ENCODE peak calls at places on chromosomes 3 and 15, in five cellular contexts. One of them, this sample, is unnamed.

GRCh38 chr15:81312790-81313543 is 11.0 kb downstream of the STARD5 start:
- DNase-seq in heart right ventricle: peak
- DNase-seq in astrocyte: peak
- DNase-seq in GM20000: no peak
- DNase-seq in left ventricle myocardium inferior: peak
- DNase-seq in this sample: no peak

GRCh38 chr3:14797731-14798130 is 21.0 kb upstream of the FGD5 start:
- DNase-seq in astrocyte: no peak
- DNase-seq in heart right ventricle: no peak
- DNase-seq in left ventricle myocardium inferior: no peak
- DNase-seq in GM20000: no peak
- DNase-seq in this sample: no peak

GRCh38 chr3:97559398-97559797 is 205.2 kb upstream of the ARL6 start:
- DNase-seq in left ventricle myocardium inferior: no peak
- DNase-seq in heart right ventricle: no peak
- DNase-seq in astrocyte: no peak
- DNase-seq in GM20000: no peak
- DNase-seq in this sample: no peak

GRCh38 chr15:75966073-75966472 is 46.2 kb downstream of the NRG4 start:
- DNase-seq in GM20000: no peak
- DNase-seq in astrocyte: peak
- DNase-seq in heart right ventricle: no peak
- DNase-seq in left ventricle myocardium inferior: no peak
- DNase-seq in this sample: no peak

GRCh38 chr3:21705769-21706168 is 45.2 kb downstream of the ZNF385D start:
- DNase-seq in heart right ventricle: peak
- DNase-seq in left ventricle myocardium inferior: peak
- DNase-seq in astrocyte: peak
- DNase-seq in GM20000: no peak
- DNase-seq in this sample: no peak

GRCh38 chr3:14047841-14048240 is 76.8 kb downstream of the CHCHD4 start:
- DNase-seq in astrocyte: no peak
- DNase-seq in heart right ventricle: no peak
- DNase-seq in GM20000: no peak
- DNase-seq in left ventricle myocardium inferior: no peak
- DNase-seq in this sample: no peak

GRCh38 chr3:11944052-11944673 is 60.0 kb upstream of the SYN2 start:
- DNase-seq in left ventricle myocardium inferior: no peak
- DNase-seq in GM20000: no peak
- DNase-seq in heart right ventricle: no peak
- DNase-seq in astrocyte: no peak
- DNase-seq in this sample: no peak

GRCh38 chr3:192866804-192867203 is 50.9 kb downstream of the MB21D2 start:
- DNase-seq in heart right ventricle: no peak
- DNase-seq in astrocyte: no peak
- DNase-seq in GM20000: no peak
- DNase-seq in left ventricle myocardium inferior: no peak
- DNase-seq in this sample: no peak

GRCh38 chr3:42505849-42506410 is 3.5 kb downstream of the VIPR1 start:
- DNase-seq in left ventricle myocardium inferior: no peak
- DNase-seq in astrocyte: no peak
- DNase-seq in heart right ventricle: no peak
- DNase-seq in GM20000: no peak
- DNase-seq in this sample: no peak

GRCh38 chr3:193292386-193292785 is 51.4 kb downstream of the PLAAT1 start:
- DNase-seq in heart right ventricle: no peak
- DNase-seq in GM20000: no peak
- DNase-seq in left ventricle myocardium inferior: no peak
- DNase-seq in astrocyte: peak
- DNase-seq in this sample: no peak

GRCh38 chr15:44736261-44736765 is at the start of gene TRIM69:
- DNase-seq in GM20000: no peak
- DNase-seq in astrocyte: no peak
- DNase-seq in left ventricle myocardium inferior: no peak
- DNase-seq in heart right ventricle: no peak
- DNase-seq in this sample: peak

GRCh38 chr3:59436164-59436958 is 386.5 kb upstream of the CFAP20DC start:
- DNase-seq in left ventricle myocardium inferior: no peak
- DNase-seq in heart right ventricle: no peak
- DNase-seq in astrocyte: no peak
- DNase-seq in GM20000: no peak
- DNase-seq in this sample: no peak

GRCh38 chr3:8755564-8756237 is 13.7 kb downstream of the OXTR start:
- DNase-seq in heart right ventricle: no peak
- DNase-seq in GM20000: no peak
- DNase-seq in left ventricle myocardium inferior: no peak
- DNase-seq in astrocyte: no peak
- DNase-seq in this sample: no peak
- TF ChIP-seq CTCF in heart right ventricle: no peak
- TF ChIP-seq CTCF in GM20000: no peak
- TF ChIP-seq CTCF in left ventricle myocardium inferior: no peak
- TF ChIP-seq CTCF in astrocyte: peak
- TF ChIP-seq CTCF in this sample: no peak

GRCh38 chr15:91975241-91975978 is 121.9 kb downstream of the SLCO3A1 start:
- DNase-seq in left ventricle myocardium inferior: no peak
- DNase-seq in GM20000: no peak
- DNase-seq in astrocyte: no peak
- DNase-seq in heart right ventricle: no peak
- DNase-seq in this sample: no peak
- TF ChIP-seq CTCF in left ventricle myocardium inferior: peak
- TF ChIP-seq CTCF in GM20000: no peak
- TF ChIP-seq CTCF in astrocyte: no peak
- TF ChIP-seq CTCF in heart right ventricle: no peak
- TF ChIP-seq CTCF in this sample: no peak

DNA sequence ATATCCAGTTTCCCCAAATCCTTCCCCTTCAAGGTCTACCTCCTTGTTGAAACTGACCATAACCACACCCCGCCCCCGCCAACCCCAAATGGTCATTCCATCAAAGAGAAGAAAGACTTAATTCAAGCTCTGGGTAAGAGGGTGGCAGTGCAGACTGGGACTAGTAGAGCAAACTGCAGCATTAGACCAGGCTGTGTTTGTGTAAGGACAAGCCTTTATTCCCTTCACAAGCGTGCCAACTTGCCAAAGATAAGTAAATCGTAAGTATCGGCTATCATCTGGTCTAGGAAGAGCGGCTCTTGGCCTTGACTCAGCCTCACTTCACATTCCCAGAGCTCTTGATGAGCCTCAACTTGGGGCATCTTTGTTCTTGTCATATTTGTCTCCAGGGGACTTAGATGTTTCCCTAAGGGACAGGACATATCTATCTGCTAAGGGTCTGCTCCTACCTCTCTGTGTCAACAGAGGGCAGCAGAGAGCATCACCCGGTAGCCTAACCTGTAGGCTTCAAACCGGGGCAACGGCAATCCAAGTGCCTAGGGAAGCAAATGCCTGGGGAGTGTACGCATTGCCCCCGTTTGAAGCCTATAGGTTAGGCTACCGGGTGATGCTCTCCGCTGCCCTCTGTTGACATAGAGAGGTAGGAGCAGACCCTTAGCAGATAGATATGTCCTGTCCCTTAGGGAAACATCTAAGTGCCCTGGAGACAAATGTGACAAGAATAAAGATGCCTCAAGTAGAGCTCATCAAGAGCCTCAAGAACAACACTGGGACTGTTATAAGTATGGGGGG is 8.9 kb upstream of the MAP3K13 start:
- DNase-seq in left ventricle myocardium inferior: peak
- DNase-seq in GM20000: peak
- DNase-seq in heart right ventricle: peak
- DNase-seq in astrocyte: no peak
- DNase-seq in this sample: peak
- TF ChIP-seq CTCF in left ventricle myocardium inferior: peak
- TF ChIP-seq CTCF in GM20000: peak
- TF ChIP-seq CTCF in heart right ventricle: peak
- TF ChIP-seq CTCF in astrocyte: no peak
- TF ChIP-seq CTCF in this sample: peak

GRCh38 chr3:140941434-140942220 is at the start of gene SLC25A36:
- DNase-seq in astrocyte: peak
- DNase-seq in heart right ventricle: peak
- DNase-seq in GM20000: peak
- DNase-seq in left ventricle myocardium inferior: peak
- DNase-seq in this sample: peak
- TF ChIP-seq CTCF in astrocyte: no peak
- TF ChIP-seq CTCF in heart right ventricle: no peak
- TF ChIP-seq CTCF in GM20000: no peak
- TF ChIP-seq CTCF in left ventricle myocardium inferior: no peak
- TF ChIP-seq CTCF in this sample: no peak

DNA sequence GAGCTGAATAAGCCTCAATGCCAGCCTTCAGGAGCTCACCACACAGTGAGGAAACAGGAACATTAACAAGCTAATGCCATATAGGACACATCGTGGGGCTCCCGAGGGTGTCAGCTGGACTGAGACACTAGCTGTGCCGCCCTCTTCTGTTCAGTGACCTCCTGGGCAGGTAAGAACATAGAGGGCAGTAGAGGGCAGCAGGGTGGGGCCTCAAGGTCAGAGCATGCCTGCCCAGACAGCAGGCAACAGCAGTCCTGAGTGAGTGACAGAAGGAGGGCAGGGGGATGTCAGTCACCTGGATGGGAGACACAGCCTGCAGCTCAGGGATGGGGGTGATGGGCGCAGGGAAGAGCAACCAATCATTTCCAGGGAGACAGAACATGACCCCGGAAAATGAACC is 15.5 kb downstream of the NTRK3 start:
- DNase-seq in heart right ventricle: no peak
- DNase-seq in astrocyte: no peak
- DNase-seq in left ventricle myocardium inferior: no peak
- DNase-seq in GM20000: no peak
- DNase-seq in this sample: no peak
- TF ChIP-seq CTCF in heart right ventricle: no peak
- TF ChIP-seq CTCF in astrocyte: no peak
- TF ChIP-seq CTCF in left ventricle myocardium inferior: no peak
- TF ChIP-seq CTCF in GM20000: no peak
- TF ChIP-seq CTCF in this sample: no peak

This sample was measured in GM10248.